ENCODE peak calls at places on chromosomes 5 and 9, in six cellular contexts. O, Y, C, M, B and I are unnamed samples.

GRCh38 chr9:5326893-5327548 is 12.7 kb downstream of the RLN1 start:
- DNase-seq in O (no peak), Y (no peak), C (no peak), M (no peak), B (peak; percentile 35), I (no peak)

GRCh38 chr5:68544656-68545565 is 329.4 kb downstream of the PIK3R1 start:
- DNase-seq in O (peak; percentile 39), Y (no peak), C (no peak), M (no peak), B (no peak), I (no peak)

GRCh38 chr9:112894699-112895098 is 4.0 kb upstream of the SLC46A2 start:
- DNase-seq in O (no peak), Y (no peak), C (no peak), M (no peak), B (no peak), I (no peak)

GRCh38 chr5:6545036-6545693 is 87.7 kb downstream of the NSUN2 start:
- DNase-seq in O (no peak), Y (no peak), C (no peak), M (no peak), B (no peak), I (no peak)

GRCh38 chr5:41869150-41869738 is 981 bp downstream of the OXCT1 start:
- DNase-seq in O (peak; percentile 52), Y (peak; percentile 90), C (no peak), M (peak; percentile 27), B (peak; percentile 28), I (peak; percentile 29)

GRCh38 chr5:3736466-3736865 is 140.8 kb downstream of the IRX1 start:
- DNase-seq in O (no peak), Y (no peak), C (no peak), M (no peak), B (no peak), I (no peak)

GRCh38 chr9:131618071-131618479 is 72.8 kb downstream of the PRRT1B start:
- DNase-seq in O (peak; percentile 25), Y (peak; percentile 87), C (no peak), M (no peak), B (no peak), I (peak; percentile 51)

GRCh38 chr9:92589918-92590317 is 54.1 kb upstream of the ECM2 start:
- DNase-seq in O (no peak), Y (no peak), C (no peak), M (no peak), B (no peak), I (no peak)

GRCh38 chr5:132369471-132370240 is at the start of gene SLC22A5:
- DNase-seq in O (peak; percentile 30), Y (peak; percentile 89), C (peak; percentile 62), M (peak; percentile 75), B (peak; percentile 41), I (peak; percentile 86)

GRCh38 chr5:14937277-14937676 is 65.7 kb upstream of the ANKH start:
- DNase-seq in O (no peak), Y (no peak), C (no peak), M (no peak), B (no peak), I (no peak)

GRCh38 chr5:177507596-177508216 is 1.9 kb downstream of the DOK3 start:
- DNase-seq in O (no peak), Y (no peak), C (no peak), M (no peak), B (no peak), I (no peak)

GRCh38 chr9:116285320-116285719 is 131.7 kb downstream of the PAPPA start:
- DNase-seq in O (no peak), Y (no peak), C (no peak), M (no peak), B (no peak), I (no peak)

GRCh38 chr5:90096415-90097081 is 313.0 kb downstream of the CETN3 start:
- DNase-seq in O (peak; percentile 61), Y (no peak), C (no peak), M (no peak), B (peak; percentile 59), I (peak; percentile 48)

GRCh38 chr9:135963938-135964337 is 2.8 kb upstream of the UBAC1 start:
- DNase-seq in O (no peak), Y (no peak), C (no peak), M (no peak), B (no peak), I (no peak)

GRCh38 chr5:97164846-97165245 is 18.2 kb downstream of the RIOK2 start:
- DNase-seq in O (no peak), Y (no peak), C (no peak), M (no peak), B (no peak), I (no peak)

GRCh38 chr9:76453785-76454184 is 5.2 kb upstream of the GCNT1 start:
- DNase-seq in O (peak; percentile 89), Y (no peak), C (no peak), M (no peak), B (peak; percentile 90), I (no peak)

GRCh38 chr9:71446499-71447411 is 321.6 kb downstream of the CEMIP2 start:
- DNase-seq in O (peak; percentile 48), Y (no peak), C (peak; percentile 24), M (peak; percentile 23), B (peak; percentile 51), I (peak; percentile 15)

GRCh38 chr9:127384901-127385300 is 12.1 kb upstream of the SLC2A8 start:
- DNase-seq in O (no peak), Y (peak; percentile 51), C (no peak), M (no peak), B (no peak), I (peak; percentile 20)

GRCh38 chr5:180376511-180376910 is 23.4 kb upstream of the GFPT2 start:
- DNase-seq in O (no peak), Y (no peak), C (no peak), M (no peak), B (no peak), I (no peak)

GRCh38 chr5:98770158-98770910 is 3.1 kb upstream of the RGMB start:
- DNase-seq in O (peak; percentile 75), Y (no peak), C (peak; percentile 3), M (no peak), B (peak; percentile 82), I (no peak)